ENCODE peak calls at places on chromosome 10, in nine cellular contexts. X is mucosa of gallbladder; S is body of pancreas; M is kidney tubule cell; J is heart right ventricle; O is SW 1271; Y is stimulated activated CD8-positive, alpha-beta memory T cell treated with anti-CD3 and anti-CD28 coated beads, Interleukin-4, amount 100 ng/mL, for 4 hours; D is stimulated activated naive CD8-positive, alpha-beta T cell treated with anti-CD3 and anti-CD28 coated beads, Interleukin-15, amount 100 ng/mL, for 72 hours; E is substantia nigra. T is an unnamed sample.

GRCh38 chr10:101646369-101646768 is 48.6 kb downstream of the FBXW4 start:
- DNase-seq in X (no peak), S (no peak), M (no peak), J (peak), O (no peak), Y (no peak), D (no peak), E (peak), T (no peak)

GRCh38 chr10:76126607-76127190 is 695.3 kb downstream of the LRMDA start:
- DNase-seq in X (no peak), S (no peak), M (peak), J (no peak), O (no peak), Y (no peak), D (no peak), E (no peak), T (peak)

GRCh38 chr10:77392236-77392721 is 245.3 kb downstream of the KCNMA1 start:
- DNase-seq in X (no peak), S (no peak), M (peak), J (no peak), O (peak), Y (no peak), D (no peak), E (no peak), T (no peak)

GRCh38 chr10:88127266-88127665 is 263.8 kb downstream of the PTEN start:
- DNase-seq in X (no peak), S (no peak), M (no peak), J (no peak), O (no peak), Y (no peak), D (no peak), E (no peak), T (no peak)

GRCh38 chr10:88642991-88643390 is 21.3 kb upstream of the LIPF start:
- DNase-seq in X (no peak), S (no peak), M (peak), J (no peak), O (no peak), Y (no peak), D (no peak), E (no peak), T (peak)

GRCh38 chr10:115043719-115044118 is 49.4 kb upstream of the ATRNL1 start:
- DNase-seq in X (no peak), S (no peak), M (no peak), J (no peak), O (no peak), Y (no peak), D (no peak), E (no peak), T (no peak)

GRCh38 chr10:24661374-24661773 is 62.3 kb downstream of the ARHGAP21 start:
- DNase-seq in X (no peak), S (no peak), M (no peak), J (no peak), O (no peak), Y (no peak), D (no peak), E (no peak), T (no peak)

GRCh38 chr10:36489928-36490279 is 635.5 kb upstream of the ANKRD30A start:
- DNase-seq in X (no peak), S (no peak), M (peak), J (no peak), O (no peak), Y (no peak), D (no peak), E (no peak), T (peak)

GRCh38 chr10:72611783-72612182 is 14.1 kb downstream of the MICU1 start:
- DNase-seq in X (no peak), S (no peak), M (no peak), J (no peak), O (no peak), Y (no peak), D (no peak), E (no peak), T (no peak)

GRCh38 chr10:125316436-125316835 is 156.1 kb upstream of the CTBP2 start:
- DNase-seq in X (no peak), S (no peak), M (peak), J (no peak), O (no peak), Y (no peak), D (no peak), E (no peak), T (peak)

GRCh38 chr10:68562666-68563522 is 2.8 kb downstream of the TET1 start:
- DNase-seq in X (no peak), S (no peak), M (no peak), J (no peak), O (no peak), Y (no peak), D (no peak), E (no peak), T (no peak)